ENCODE peak calls at places on chromosomes 5 and 9, in ten cellular contexts. One of them, this sample, is unnamed.

GRCh38 chr9:78014776-78015175 is 16.8 kb downstream of the GNAQ start:
- DNase-seq in body of pancreas: no peak
- DNase-seq in A549: no peak
- DNase-seq in choroid plexus epithelial cell: peak
- DNase-seq in psoas muscle: no peak
- DNase-seq in uterus: no peak
- DNase-seq in tibial artery: no peak
- DNase-seq in activated B cell treated with CpG ODN at 0.5 μM for 24 hours: no peak
- DNase-seq in endothelial cell: no peak
- DNase-seq in endodermal cell: no peak
- DNase-seq in this sample: no peak

GRCh38 chr9:125391704-125392103 is 130.1 kb downstream of the GAPVD1 start:
- DNase-seq in body of pancreas: no peak
- DNase-seq in A549: no peak
- DNase-seq in choroid plexus epithelial cell: no peak
- DNase-seq in psoas muscle: no peak
- DNase-seq in uterus: no peak
- DNase-seq in tibial artery: no peak
- DNase-seq in activated B cell treated with CpG ODN at 0.5 μM for 24 hours: no peak
- DNase-seq in endothelial cell: no peak
- DNase-seq in endodermal cell: no peak
- DNase-seq in this sample: no peak

GRCh38 chr9:81268048-81268447 is 421.3 kb downstream of the TLE1 start:
- DNase-seq in body of pancreas: no peak
- DNase-seq in A549: no peak
- DNase-seq in choroid plexus epithelial cell: peak
- DNase-seq in psoas muscle: no peak
- DNase-seq in uterus: no peak
- DNase-seq in tibial artery: no peak
- DNase-seq in activated B cell treated with CpG ODN at 0.5 μM for 24 hours: no peak
- DNase-seq in endothelial cell: no peak
- DNase-seq in endodermal cell: no peak
- DNase-seq in this sample: no peak

GRCh38 chr5:36156619-36157018 is 4.7 kb downstream of the SKP2 start:
- DNase-seq in body of pancreas: no peak
- DNase-seq in A549: no peak
- DNase-seq in choroid plexus epithelial cell: peak
- DNase-seq in psoas muscle: no peak
- DNase-seq in uterus: no peak
- DNase-seq in tibial artery: no peak
- DNase-seq in activated B cell treated with CpG ODN at 0.5 μM for 24 hours: no peak
- DNase-seq in endothelial cell: no peak
- DNase-seq in endodermal cell: no peak
- DNase-seq in this sample: no peak

GRCh38 chr5:62167651-62168050 is 138.4 kb upstream of the KIF2A start:
- DNase-seq in body of pancreas: no peak
- DNase-seq in A549: no peak
- DNase-seq in choroid plexus epithelial cell: no peak
- DNase-seq in psoas muscle: no peak
- DNase-seq in uterus: no peak
- DNase-seq in tibial artery: no peak
- DNase-seq in activated B cell treated with CpG ODN at 0.5 μM for 24 hours: no peak
- DNase-seq in endothelial cell: no peak
- DNase-seq in endodermal cell: no peak
- DNase-seq in this sample: no peak

GRCh38 chr9:129570450-129571297 is 50.2 kb downstream of the C9orf50 start:
- DNase-seq in body of pancreas: peak
- DNase-seq in A549: peak
- DNase-seq in choroid plexus epithelial cell: peak
- DNase-seq in psoas muscle: peak
- DNase-seq in uterus: peak
- DNase-seq in tibial artery: peak
- DNase-seq in activated B cell treated with CpG ODN at 0.5 μM for 24 hours: no peak
- DNase-seq in endothelial cell: no peak
- DNase-seq in endodermal cell: peak
- DNase-seq in this sample: peak

GRCh38 chr5:1139366-1139765 is 27.5 kb upstream of the SLC12A7 start:
- DNase-seq in body of pancreas: no peak
- DNase-seq in A549: no peak
- DNase-seq in choroid plexus epithelial cell: no peak
- DNase-seq in psoas muscle: no peak
- DNase-seq in uterus: no peak
- DNase-seq in tibial artery: no peak
- DNase-seq in activated B cell treated with CpG ODN at 0.5 μM for 24 hours: no peak
- DNase-seq in endothelial cell: no peak
- DNase-seq in endodermal cell: no peak
- DNase-seq in this sample: no peak

GRCh38 chr5:90529939-90530677 is 724 bp upstream of the LYSMD3 start:
- DNase-seq in body of pancreas: peak
- DNase-seq in A549: peak
- DNase-seq in choroid plexus epithelial cell: peak
- DNase-seq in psoas muscle: peak
- DNase-seq in uterus: peak
- DNase-seq in tibial artery: peak
- DNase-seq in activated B cell treated with CpG ODN at 0.5 μM for 24 hours: no peak
- DNase-seq in endothelial cell: peak
- DNase-seq in endodermal cell: peak
- DNase-seq in this sample: peak

GRCh38 chr9:72888032-72888431 is 64.8 kb downstream of the ALDH1A1 start:
- DNase-seq in body of pancreas: no peak
- DNase-seq in A549: no peak
- DNase-seq in choroid plexus epithelial cell: no peak
- DNase-seq in psoas muscle: no peak
- DNase-seq in uterus: no peak
- DNase-seq in tibial artery: no peak
- DNase-seq in activated B cell treated with CpG ODN at 0.5 μM for 24 hours: no peak
- DNase-seq in endothelial cell: no peak
- DNase-seq in endodermal cell: no peak
- DNase-seq in this sample: no peak

GRCh38 chr9:34546834-34547827 is 24.3 kb upstream of the ENHO start:
- DNase-seq in body of pancreas: peak
- DNase-seq in A549: peak
- DNase-seq in choroid plexus epithelial cell: peak
- DNase-seq in psoas muscle: peak
- DNase-seq in uterus: peak
- DNase-seq in tibial artery: peak
- DNase-seq in activated B cell treated with CpG ODN at 0.5 μM for 24 hours: no peak
- DNase-seq in endothelial cell: peak
- DNase-seq in endodermal cell: peak
- DNase-seq in this sample: no peak

GRCh38 chr9:120473626-120474025 is 106.3 kb downstream of the CDK5RAP2 start:
- DNase-seq in body of pancreas: no peak
- DNase-seq in A549: no peak
- DNase-seq in choroid plexus epithelial cell: no peak
- DNase-seq in psoas muscle: no peak
- DNase-seq in uterus: no peak
- DNase-seq in tibial artery: no peak
- DNase-seq in activated B cell treated with CpG ODN at 0.5 μM for 24 hours: no peak
- DNase-seq in endothelial cell: no peak
- DNase-seq in endodermal cell: no peak
- DNase-seq in this sample: no peak

GRCh38 chr5:139492700-139493192 is 10.2 kb upstream of the STING1 start:
- DNase-seq in body of pancreas: no peak
- DNase-seq in A549: no peak
- DNase-seq in choroid plexus epithelial cell: peak
- DNase-seq in psoas muscle: no peak
- DNase-seq in uterus: no peak
- DNase-seq in tibial artery: no peak
- DNase-seq in activated B cell treated with CpG ODN at 0.5 μM for 24 hours: no peak
- DNase-seq in endothelial cell: no peak
- DNase-seq in endodermal cell: no peak
- DNase-seq in this sample: no peak

GRCh38 chr9:91700475-91700874 is 249.6 kb downstream of the ROR2 start:
- DNase-seq in body of pancreas: no peak
- DNase-seq in A549: no peak
- DNase-seq in choroid plexus epithelial cell: no peak
- DNase-seq in psoas muscle: no peak
- DNase-seq in uterus: no peak
- DNase-seq in tibial artery: no peak
- DNase-seq in activated B cell treated with CpG ODN at 0.5 μM for 24 hours: no peak
- DNase-seq in endothelial cell: no peak
- DNase-seq in endodermal cell: peak
- DNase-seq in this sample: no peak

GRCh38 chr5:38809388-38810359 is 36.1 kb upstream of the OSMR start:
- DNase-seq in body of pancreas: peak
- DNase-seq in A549: peak
- DNase-seq in choroid plexus epithelial cell: peak
- DNase-seq in psoas muscle: peak
- DNase-seq in uterus: peak
- DNase-seq in tibial artery: peak
- DNase-seq in activated B cell treated with CpG ODN at 0.5 μM for 24 hours: no peak
- DNase-seq in endothelial cell: peak
- DNase-seq in endodermal cell: peak
- DNase-seq in this sample: peak

GRCh38 chr9:130313103-130313858 is 47.7 kb downstream of the HMCN2 start:
- DNase-seq in body of pancreas: no peak
- DNase-seq in A549: no peak
- DNase-seq in choroid plexus epithelial cell: no peak
- DNase-seq in psoas muscle: no peak
- DNase-seq in uterus: no peak
- DNase-seq in tibial artery: no peak
- DNase-seq in activated B cell treated with CpG ODN at 0.5 μM for 24 hours: no peak
- DNase-seq in endothelial cell: no peak
- DNase-seq in endodermal cell: no peak
- DNase-seq in this sample: no peak

GRCh38 chr9:128419061-128419925 is 1.4 kb upstream of the CERCAM start:
- DNase-seq in body of pancreas: no peak
- DNase-seq in A549: no peak
- DNase-seq in choroid plexus epithelial cell: peak
- DNase-seq in psoas muscle: no peak
- DNase-seq in uterus: peak
- DNase-seq in tibial artery: no peak
- DNase-seq in activated B cell treated with CpG ODN at 0.5 μM for 24 hours: no peak
- DNase-seq in endothelial cell: no peak
- DNase-seq in endodermal cell: no peak
- DNase-seq in this sample: no peak

GRCh38 chr5:73018892-73019291 is 63.1 kb downstream of the FCHO2 start:
- DNase-seq in body of pancreas: no peak
- DNase-seq in A549: no peak
- DNase-seq in choroid plexus epithelial cell: no peak
- DNase-seq in psoas muscle: no peak
- DNase-seq in uterus: no peak
- DNase-seq in tibial artery: no peak
- DNase-seq in activated B cell treated with CpG ODN at 0.5 μM for 24 hours: no peak
- DNase-seq in endothelial cell: no peak
- DNase-seq in endodermal cell: no peak
- DNase-seq in this sample: no peak

GRCh38 chr5:8750100-8750499 is 795.8 kb downstream of the SEMA5A start:
- DNase-seq in body of pancreas: no peak
- DNase-seq in A549: no peak
- DNase-seq in choroid plexus epithelial cell: no peak
- DNase-seq in psoas muscle: no peak
- DNase-seq in uterus: no peak
- DNase-seq in tibial artery: no peak
- DNase-seq in activated B cell treated with CpG ODN at 0.5 μM for 24 hours: no peak
- DNase-seq in endothelial cell: no peak
- DNase-seq in endodermal cell: no peak
- DNase-seq in this sample: no peak

GRCh38 chr9:6538666-6539071 is 106.9 kb downstream of the GLDC start:
- DNase-seq in body of pancreas: no peak
- DNase-seq in A549: no peak
- DNase-seq in choroid plexus epithelial cell: peak
- DNase-seq in psoas muscle: no peak
- DNase-seq in uterus: no peak
- DNase-seq in tibial artery: no peak
- DNase-seq in activated B cell treated with CpG ODN at 0.5 μM for 24 hours: no peak
- DNase-seq in endothelial cell: no peak
- DNase-seq in endodermal cell: peak
- DNase-seq in this sample: no peak

GRCh38 chr9:24939099-24939850 is 393.6 kb upstream of the IZUMO3 start:
- DNase-seq in body of pancreas: no peak
- DNase-seq in A549: no peak
- DNase-seq in choroid plexus epithelial cell: no peak
- DNase-seq in psoas muscle: no peak
- DNase-seq in uterus: no peak
- DNase-seq in tibial artery: no peak
- DNase-seq in activated B cell treated with CpG ODN at 0.5 μM for 24 hours: no peak
- DNase-seq in endothelial cell: no peak
- DNase-seq in endodermal cell: peak
- DNase-seq in this sample: no peak

GRCh38 chr5:150286820-150287219 is 2.8 kb downstream of the CAMK2A start:
- DNase-seq in body of pancreas: no peak
- DNase-seq in A549: peak
- DNase-seq in choroid plexus epithelial cell: no peak
- DNase-seq in psoas muscle: no peak
- DNase-seq in uterus: no peak
- DNase-seq in tibial artery: no peak
- DNase-seq in activated B cell treated with CpG ODN at 0.5 μM for 24 hours: no peak
- DNase-seq in endothelial cell: peak
- DNase-seq in endodermal cell: peak
- DNase-seq in this sample: no peak

GRCh38 chr9:3525088-3525835 is 539 bp downstream of the RFX3 start:
- DNase-seq in body of pancreas: no peak
- DNase-seq in A549: no peak
- DNase-seq in choroid plexus epithelial cell: no peak
- DNase-seq in psoas muscle: peak
- DNase-seq in uterus: no peak
- DNase-seq in tibial artery: no peak
- DNase-seq in activated B cell treated with CpG ODN at 0.5 μM for 24 hours: peak
- DNase-seq in endothelial cell: peak
- DNase-seq in endodermal cell: no peak
- DNase-seq in this sample: peak
- TF ChIP-seq CTCF in body of pancreas: no peak
- TF ChIP-seq CTCF in A549: no peak
- TF ChIP-seq CTCF in choroid plexus epithelial cell: no peak
- TF ChIP-seq CTCF in psoas muscle: no peak
- TF ChIP-seq CTCF in uterus: no peak
- TF ChIP-seq CTCF in tibial artery: no peak
- TF ChIP-seq CTCF in activated B cell treated with CpG ODN at 0.5 μM for 24 hours: no peak
- TF ChIP-seq CTCF in endothelial cell: no peak
- TF ChIP-seq CTCF in endodermal cell: no peak
- TF ChIP-seq CTCF in this sample: no peak

GRCh38 chr5:81854485-81854884 is 103.6 kb upstream of the SSBP2 start:
- DNase-seq in body of pancreas: no peak
- DNase-seq in A549: no peak
- DNase-seq in choroid plexus epithelial cell: peak
- DNase-seq in psoas muscle: no peak
- DNase-seq in uterus: no peak
- DNase-seq in tibial artery: no peak
- DNase-seq in activated B cell treated with CpG ODN at 0.5 μM for 24 hours: no peak
- DNase-seq in endothelial cell: no peak
- DNase-seq in endodermal cell: no peak
- DNase-seq in this sample: no peak
- TF ChIP-seq CTCF in body of pancreas: no peak
- TF ChIP-seq CTCF in A549: peak
- TF ChIP-seq CTCF in choroid plexus epithelial cell: peak
- TF ChIP-seq CTCF in psoas muscle: peak
- TF ChIP-seq CTCF in uterus: no peak
- TF ChIP-seq CTCF in tibial artery: no peak
- TF ChIP-seq CTCF in activated B cell treated with CpG ODN at 0.5 μM for 24 hours: no peak
- TF ChIP-seq CTCF in endothelial cell: no peak
- TF ChIP-seq CTCF in endodermal cell: peak
- TF ChIP-seq CTCF in this sample: no peak

GRCh38 chr5:174735498-174736350 is 11.3 kb downstream of the MSX2 start:
- DNase-seq in body of pancreas: peak
- DNase-seq in A549: peak
- DNase-seq in choroid plexus epithelial cell: no peak
- DNase-seq in psoas muscle: no peak
- DNase-seq in uterus: no peak
- DNase-seq in tibial artery: no peak
- DNase-seq in activated B cell treated with CpG ODN at 0.5 μM for 24 hours: no peak
- DNase-seq in endothelial cell: no peak
- DNase-seq in endodermal cell: peak
- DNase-seq in this sample: no peak
- TF ChIP-seq CTCF in body of pancreas: peak
- TF ChIP-seq CTCF in A549: peak
- TF ChIP-seq CTCF in choroid plexus epithelial cell: peak
- TF ChIP-seq CTCF in psoas muscle: peak
- TF ChIP-seq CTCF in uterus: peak
- TF ChIP-seq CTCF in tibial artery: peak
- TF ChIP-seq CTCF in activated B cell treated with CpG ODN at 0.5 μM for 24 hours: no peak
- TF ChIP-seq CTCF in endothelial cell: peak
- TF ChIP-seq CTCF in endodermal cell: peak
- TF ChIP-seq CTCF in this sample: peak

GRCh38 chr5:96347502-96348292 is 85.4 kb downstream of the PCSK1 start:
- DNase-seq in body of pancreas: no peak
- DNase-seq in A549: no peak
- DNase-seq in choroid plexus epithelial cell: no peak
- DNase-seq in psoas muscle: no peak
- DNase-seq in uterus: no peak
- DNase-seq in tibial artery: no peak
- DNase-seq in activated B cell treated with CpG ODN at 0.5 μM for 24 hours: no peak
- DNase-seq in endothelial cell: no peak
- DNase-seq in endodermal cell: no peak
- DNase-seq in this sample: no peak
- TF ChIP-seq CTCF in body of pancreas: no peak
- TF ChIP-seq CTCF in A549: no peak
- TF ChIP-seq CTCF in choroid plexus epithelial cell: no peak
- TF ChIP-seq CTCF in psoas muscle: no peak
- TF ChIP-seq CTCF in uterus: no peak
- TF ChIP-seq CTCF in tibial artery: no peak
- TF ChIP-seq CTCF in activated B cell treated with CpG ODN at 0.5 μM for 24 hours: no peak
- TF ChIP-seq CTCF in endothelial cell: no peak
- TF ChIP-seq CTCF in endodermal cell: no peak
- TF ChIP-seq CTCF in this sample: no peak

This sample was measured in right atrium auricular region.